ENCODE peak calls at places on chromosomes 16 and 17, in seven cellular contexts. One of them, this sample, is unnamed.

GRCh38 chr17:307741-308507 is 44.7 kb downstream of the RPH3AL start:
- DNase-seq in NCI-H2081: no peak
- DNase-seq in Calu3: no peak
- DNase-seq in fibroblast of the aortic adventitia: peak; percentile 4
- DNase-seq in tibial artery: no peak
- DNase-seq in lung: no peak
- DNase-seq in stimulated activated CD4-positive, alpha-beta T cell treated with anti-CD3 and anti-CD28 coated beads, Interleukin-2, amount 100 ng/mL, for 48 hours: no peak
- DNase-seq in this sample: no peak

GRCh38 chr16:87160752-87161337 is 156.3 kb downstream of the C16orf95 start:
- DNase-seq in NCI-H2081: no peak
- DNase-seq in Calu3: no peak
- DNase-seq in fibroblast of the aortic adventitia: no peak
- DNase-seq in tibial artery: no peak
- DNase-seq in lung: no peak
- DNase-seq in stimulated activated CD4-positive, alpha-beta T cell treated with anti-CD3 and anti-CD28 coated beads, Interleukin-2, amount 100 ng/mL, for 48 hours: no peak
- DNase-seq in this sample: no peak

GRCh38 chr17:66855204-66855603 is 20.3 kb downstream of the CACNG5 start:
- DNase-seq in NCI-H2081: no peak
- DNase-seq in Calu3: peak; percentile 20
- DNase-seq in fibroblast of the aortic adventitia: no peak
- DNase-seq in tibial artery: no peak
- DNase-seq in lung: no peak
- DNase-seq in stimulated activated CD4-positive, alpha-beta T cell treated with anti-CD3 and anti-CD28 coated beads, Interleukin-2, amount 100 ng/mL, for 48 hours: peak; percentile 47
- DNase-seq in this sample: no peak

GRCh38 chr16:3020604-3021448 is 658 bp downstream of the TNFRSF12A start:
- DNase-seq in NCI-H2081: no peak
- DNase-seq in Calu3: peak; percentile 98
- DNase-seq in fibroblast of the aortic adventitia: peak; percentile 81
- DNase-seq in tibial artery: peak; percentile 63
- DNase-seq in lung: peak; percentile 88
- DNase-seq in stimulated activated CD4-positive, alpha-beta T cell treated with anti-CD3 and anti-CD28 coated beads, Interleukin-2, amount 100 ng/mL, for 48 hours: no peak
- DNase-seq in this sample: peak; percentile 68

GRCh38 chr16:55283776-55284717 is 40.0 kb upstream of the IRX6 start:
- DNase-seq in NCI-H2081: no peak
- DNase-seq in Calu3: no peak
- DNase-seq in fibroblast of the aortic adventitia: no peak
- DNase-seq in tibial artery: no peak
- DNase-seq in lung: no peak
- DNase-seq in stimulated activated CD4-positive, alpha-beta T cell treated with anti-CD3 and anti-CD28 coated beads, Interleukin-2, amount 100 ng/mL, for 48 hours: no peak
- DNase-seq in this sample: no peak

GRCh38 chr17:28342313-28342712 is 6.8 kb downstream of the TNFAIP1 start:
- DNase-seq in NCI-H2081: no peak
- DNase-seq in Calu3: no peak
- DNase-seq in fibroblast of the aortic adventitia: no peak
- DNase-seq in tibial artery: no peak
- DNase-seq in lung: no peak
- DNase-seq in stimulated activated CD4-positive, alpha-beta T cell treated with anti-CD3 and anti-CD28 coated beads, Interleukin-2, amount 100 ng/mL, for 48 hours: no peak
- DNase-seq in this sample: no peak

GRCh38 chr17:77535435-77535834 is 394.7 kb downstream of the SEC14L1 start:
- DNase-seq in NCI-H2081: no peak
- DNase-seq in Calu3: no peak
- DNase-seq in fibroblast of the aortic adventitia: no peak
- DNase-seq in tibial artery: no peak
- DNase-seq in lung: no peak
- DNase-seq in stimulated activated CD4-positive, alpha-beta T cell treated with anti-CD3 and anti-CD28 coated beads, Interleukin-2, amount 100 ng/mL, for 48 hours: no peak
- DNase-seq in this sample: no peak

GRCh38 chr16:3725291-3725690 is 8.0 kb upstream of the TRAP1 start:
- DNase-seq in NCI-H2081: no peak
- DNase-seq in Calu3: no peak
- DNase-seq in fibroblast of the aortic adventitia: no peak
- DNase-seq in tibial artery: no peak
- DNase-seq in lung: no peak
- DNase-seq in stimulated activated CD4-positive, alpha-beta T cell treated with anti-CD3 and anti-CD28 coated beads, Interleukin-2, amount 100 ng/mL, for 48 hours: no peak
- DNase-seq in this sample: no peak

This sample was measured in NCI-H345.